ENCODE peak calls at places on chromosome 14, in five cellular contexts. One of them, this sample, is unnamed.

GRCh38 chr14:51581017-51581881 is 70.5 kb upstream of the FRMD6 start:
- DNase-seq in nephron progenitor cell: no peak
- DNase-seq in pancreas: no peak
- DNase-seq in AG10803: peak
- DNase-seq in cardiac muscle cell: peak
- DNase-seq in this sample: no peak

GRCh38 chr14:67623114-67623513 is 3.4 kb downstream of the ARG2 start:
- DNase-seq in nephron progenitor cell: no peak
- DNase-seq in pancreas: no peak
- DNase-seq in AG10803: peak
- DNase-seq in cardiac muscle cell: peak
- DNase-seq in this sample: no peak

GRCh38 chr14:65958664-65959562 is 527.3 kb upstream of the CCDC196 start:
- DNase-seq in nephron progenitor cell: no peak
- DNase-seq in pancreas: no peak
- DNase-seq in AG10803: peak
- DNase-seq in cardiac muscle cell: peak
- DNase-seq in this sample: no peak

GRCh38 chr14:38357557-38357956 is 101.7 kb upstream of the CLEC14A start:
- DNase-seq in nephron progenitor cell: no peak
- DNase-seq in pancreas: no peak
- DNase-seq in AG10803: peak
- DNase-seq in cardiac muscle cell: peak
- DNase-seq in this sample: no peak

GRCh38 chr14:20606190-20606901 is 15.2 kb upstream of the RNASE12 start:
- DNase-seq in nephron progenitor cell: peak
- DNase-seq in pancreas: no peak
- DNase-seq in AG10803: peak
- DNase-seq in cardiac muscle cell: peak
- DNase-seq in this sample: peak

GRCh38 chr14:75454963-75455546 is 27.2 kb downstream of the JDP2 start:
- DNase-seq in nephron progenitor cell: no peak
- DNase-seq in pancreas: peak
- DNase-seq in AG10803: peak
- DNase-seq in cardiac muscle cell: peak
- DNase-seq in this sample: no peak

GRCh38 chr14:102688290-102688689 is 89.0 kb upstream of the TRAF3 start:
- DNase-seq in nephron progenitor cell: no peak
- DNase-seq in pancreas: no peak
- DNase-seq in AG10803: no peak
- DNase-seq in cardiac muscle cell: no peak
- DNase-seq in this sample: no peak

GRCh38 chr14:56205906-56206305 is 87.7 kb downstream of the PELI2 start:
- DNase-seq in nephron progenitor cell: no peak
- DNase-seq in pancreas: no peak
- DNase-seq in AG10803: no peak
- DNase-seq in cardiac muscle cell: no peak
- DNase-seq in this sample: no peak

GRCh38 chr14:62162998-62163589 is 400.9 kb downstream of the SNAPC1 start:
- DNase-seq in nephron progenitor cell: peak
- DNase-seq in pancreas: no peak
- DNase-seq in AG10803: peak
- DNase-seq in cardiac muscle cell: peak
- DNase-seq in this sample: peak

GRCh38 chr14:32603992-32604391 is 274.9 kb downstream of the AKAP6 start:
- DNase-seq in nephron progenitor cell: no peak
- DNase-seq in pancreas: no peak
- DNase-seq in AG10803: no peak
- DNase-seq in cardiac muscle cell: no peak
- DNase-seq in this sample: no peak

GRCh38 chr14:58914271-58914855 is 274.1 kb upstream of the DAAM1 start:
- DNase-seq in nephron progenitor cell: peak
- DNase-seq in pancreas: no peak
- DNase-seq in AG10803: no peak
- DNase-seq in cardiac muscle cell: peak
- DNase-seq in this sample: no peak

GRCh38 chr14:68164723-68165122 is 345.1 kb downstream of the RAD51B start:
- DNase-seq in nephron progenitor cell: no peak
- DNase-seq in pancreas: no peak
- DNase-seq in AG10803: no peak
- DNase-seq in cardiac muscle cell: no peak
- DNase-seq in this sample: no peak

GRCh38 chr14:30610719-30611388 is 11.3 kb upstream of the SCFD1 start:
- DNase-seq in nephron progenitor cell: no peak
- DNase-seq in pancreas: peak
- DNase-seq in AG10803: peak
- DNase-seq in cardiac muscle cell: peak
- DNase-seq in this sample: peak

GRCh38 chr14:67820428-67820881 is 876 bp downstream of the RAD51B start:
- DNase-seq in nephron progenitor cell: no peak
- DNase-seq in pancreas: no peak
- DNase-seq in AG10803: peak
- DNase-seq in cardiac muscle cell: peak
- DNase-seq in this sample: no peak

GRCh38 chr14:102218688-102219087 is 79.0 kb downstream of the WDR20 start:
- DNase-seq in nephron progenitor cell: no peak
- DNase-seq in pancreas: no peak
- DNase-seq in AG10803: no peak
- DNase-seq in cardiac muscle cell: no peak
- DNase-seq in this sample: no peak

GRCh38 chr14:29442720-29443119 is 484.9 kb downstream of the PRKD1 start:
- DNase-seq in nephron progenitor cell: no peak
- DNase-seq in pancreas: no peak
- DNase-seq in AG10803: peak
- DNase-seq in cardiac muscle cell: peak
- DNase-seq in this sample: no peak

GRCh38 chr14:106129274-106129673 is 602.9 kb downstream of the TMEM121 start:
- DNase-seq in nephron progenitor cell: no peak
- DNase-seq in pancreas: no peak
- DNase-seq in AG10803: no peak
- DNase-seq in cardiac muscle cell: no peak
- DNase-seq in this sample: no peak

GRCh38 chr14:42111355-42111754 is 504.7 kb downstream of the LRFN5 start:
- DNase-seq in nephron progenitor cell: no peak
- DNase-seq in pancreas: no peak
- DNase-seq in AG10803: no peak
- DNase-seq in cardiac muscle cell: no peak
- DNase-seq in this sample: no peak

GRCh38 chr14:78593949-78594348 is 423.8 kb downstream of the NRXN3 start:
- DNase-seq in nephron progenitor cell: no peak
- DNase-seq in pancreas: no peak
- DNase-seq in AG10803: peak
- DNase-seq in cardiac muscle cell: no peak
- DNase-seq in this sample: no peak

GRCh38 chr14:25042362-25043299 is 7.3 kb downstream of the STXBP6 start:
- DNase-seq in nephron progenitor cell: no peak
- DNase-seq in pancreas: no peak
- DNase-seq in AG10803: peak
- DNase-seq in cardiac muscle cell: peak
- DNase-seq in this sample: peak

GRCh38 chr14:81565441-81566290 is 32.0 kb upstream of the SEL1L start:
- DNase-seq in nephron progenitor cell: peak
- DNase-seq in pancreas: peak
- DNase-seq in AG10803: peak
- DNase-seq in cardiac muscle cell: peak
- DNase-seq in this sample: peak

GRCh38 chr14:64663174-64663573 is 41.0 kb upstream of the PLEKHG3 start:
- DNase-seq in nephron progenitor cell: no peak
- DNase-seq in pancreas: no peak
- DNase-seq in AG10803: no peak
- DNase-seq in cardiac muscle cell: no peak
- DNase-seq in this sample: no peak

GRCh38 chr14:48584031-48584430 is 908.6 kb upstream of the MDGA2 start:
- DNase-seq in nephron progenitor cell: no peak
- DNase-seq in pancreas: no peak
- DNase-seq in AG10803: no peak
- DNase-seq in cardiac muscle cell: no peak
- DNase-seq in this sample: no peak

GRCh38 chr14:68779761-68780323 is 13.0 kb downstream of the ZFP36L1 start:
- DNase-seq in nephron progenitor cell: no peak
- DNase-seq in pancreas: no peak
- DNase-seq in AG10803: peak
- DNase-seq in cardiac muscle cell: peak
- DNase-seq in this sample: no peak

GRCh38 chr14:104974665-104975390 is 3.3 kb downstream of the AHNAK2 start:
- DNase-seq in nephron progenitor cell: no peak
- DNase-seq in pancreas: no peak
- DNase-seq in AG10803: no peak
- DNase-seq in cardiac muscle cell: no peak
- DNase-seq in this sample: no peak

GRCh38 chr14:104975481-104976197 is 2.5 kb downstream of the AHNAK2 start:
- DNase-seq in nephron progenitor cell: peak
- DNase-seq in pancreas: no peak
- DNase-seq in AG10803: no peak
- DNase-seq in cardiac muscle cell: no peak
- DNase-seq in this sample: peak

GRCh38 chr14:104977008-104977680 is 1.0 kb downstream of the AHNAK2 start:
- DNase-seq in nephron progenitor cell: no peak
- DNase-seq in pancreas: no peak
- DNase-seq in AG10803: no peak
- DNase-seq in cardiac muscle cell: no peak
- DNase-seq in this sample: no peak

GRCh38 chr14:104977681-104978647 is at the start of gene AHNAK2:
- DNase-seq in nephron progenitor cell: peak
- DNase-seq in pancreas: peak
- DNase-seq in AG10803: peak
- DNase-seq in cardiac muscle cell: peak
- DNase-seq in this sample: peak

GRCh38 chr14:104976198-104977007 is 1.8 kb downstream of the AHNAK2 start:
- DNase-seq in nephron progenitor cell: peak
- DNase-seq in pancreas: peak
- DNase-seq in AG10803: peak
- DNase-seq in cardiac muscle cell: peak
- DNase-seq in this sample: peak
- TF ChIP-seq CTCF in nephron progenitor cell: peak
- TF ChIP-seq CTCF in pancreas: peak
- TF ChIP-seq CTCF in AG10803: peak
- TF ChIP-seq CTCF in cardiac muscle cell: peak
- TF ChIP-seq CTCF in this sample: peak

GRCh38 chr14:57390037-57390805 is at the start of gene NAA30:
- DNase-seq in nephron progenitor cell: peak
- DNase-seq in pancreas: peak
- DNase-seq in AG10803: peak
- DNase-seq in cardiac muscle cell: peak
- DNase-seq in this sample: peak
- TF ChIP-seq CTCF in nephron progenitor cell: no peak
- TF ChIP-seq CTCF in pancreas: no peak
- TF ChIP-seq CTCF in AG10803: no peak
- TF ChIP-seq CTCF in cardiac muscle cell: no peak
- TF ChIP-seq CTCF in this sample: no peak

GRCh38 chr14:89013098-89013504 is 188.7 kb downstream of the TTC8 start:
- DNase-seq in nephron progenitor cell: no peak
- DNase-seq in pancreas: peak
- DNase-seq in AG10803: no peak
- DNase-seq in cardiac muscle cell: peak
- DNase-seq in this sample: no peak
- TF ChIP-seq CTCF in nephron progenitor cell: no peak
- TF ChIP-seq CTCF in pancreas: no peak
- TF ChIP-seq CTCF in AG10803: peak
- TF ChIP-seq CTCF in cardiac muscle cell: peak
- TF ChIP-seq CTCF in this sample: no peak

GRCh38 chr14:100306506-100307214 is 416 bp upstream of the SLC25A29 start:
- DNase-seq in nephron progenitor cell: peak
- DNase-seq in pancreas: peak
- DNase-seq in AG10803: peak
- DNase-seq in cardiac muscle cell: peak
- DNase-seq in this sample: peak

GRCh38 chr14:100306256-100306505 is at the start of gene SLC25A29:
- DNase-seq in nephron progenitor cell: no peak
- DNase-seq in pancreas: no peak
- DNase-seq in AG10803: no peak
- DNase-seq in cardiac muscle cell: no peak
- DNase-seq in this sample: no peak

GRCh38 chr14:100304825-100305445 is 1.3 kb downstream of the SLC25A29 start:
- DNase-seq in nephron progenitor cell: peak
- DNase-seq in pancreas: peak
- DNase-seq in AG10803: no peak
- DNase-seq in cardiac muscle cell: peak
- DNase-seq in this sample: no peak

GRCh38 chr14:100303925-100304324 is 2.3 kb downstream of the SLC25A29 start:
- DNase-seq in nephron progenitor cell: no peak
- DNase-seq in pancreas: no peak
- DNase-seq in AG10803: no peak
- DNase-seq in cardiac muscle cell: no peak
- DNase-seq in this sample: no peak

DNA sequence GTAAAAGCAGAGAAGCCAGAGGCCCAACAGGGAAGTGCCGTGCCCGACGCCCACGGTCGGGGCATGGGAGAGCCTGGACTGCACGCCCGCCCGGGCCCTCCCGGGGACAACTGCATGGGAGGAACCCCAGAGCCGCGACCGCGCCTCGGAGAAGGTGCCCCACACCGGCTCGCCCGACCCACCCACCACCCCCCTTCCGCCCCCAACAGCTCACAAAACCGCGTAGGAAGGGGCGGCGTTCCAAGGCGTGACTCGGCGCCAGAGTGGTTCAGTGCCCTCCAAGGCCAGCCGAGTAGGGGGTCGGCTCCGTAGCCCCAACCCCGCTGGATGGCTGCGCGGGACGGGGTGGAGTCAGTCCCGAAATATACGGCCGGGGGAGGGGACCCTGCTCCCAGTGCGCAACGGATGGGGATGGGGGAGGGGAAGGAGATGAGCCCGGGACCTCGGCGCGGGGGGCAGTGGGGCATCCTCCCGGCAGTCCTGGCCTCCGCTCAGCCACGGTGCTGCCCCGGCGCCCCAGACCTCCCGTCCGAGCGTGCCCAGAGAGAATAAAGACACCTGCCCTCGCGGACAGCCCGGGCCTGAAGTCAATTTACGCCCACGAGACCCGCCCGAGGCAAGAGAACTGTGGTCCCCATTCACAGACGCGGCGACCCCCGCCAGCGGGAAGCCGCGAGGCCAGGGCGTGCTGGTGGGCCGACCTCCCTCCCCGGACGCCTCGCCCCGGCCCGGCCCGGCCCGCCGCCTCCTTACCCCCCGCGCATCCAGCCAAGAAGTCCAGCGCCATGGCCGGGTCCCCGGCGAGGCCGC is 593 bp downstream of the SLC25A29 start:
- DNase-seq in nephron progenitor cell: peak
- DNase-seq in pancreas: no peak
- DNase-seq in AG10803: no peak
- DNase-seq in cardiac muscle cell: no peak
- DNase-seq in this sample: peak
- TF ChIP-seq CTCF in nephron progenitor cell: no peak
- TF ChIP-seq CTCF in pancreas: no peak
- TF ChIP-seq CTCF in AG10803: no peak
- TF ChIP-seq CTCF in cardiac muscle cell: no peak
- TF ChIP-seq CTCF in this sample: no peak

DNA sequence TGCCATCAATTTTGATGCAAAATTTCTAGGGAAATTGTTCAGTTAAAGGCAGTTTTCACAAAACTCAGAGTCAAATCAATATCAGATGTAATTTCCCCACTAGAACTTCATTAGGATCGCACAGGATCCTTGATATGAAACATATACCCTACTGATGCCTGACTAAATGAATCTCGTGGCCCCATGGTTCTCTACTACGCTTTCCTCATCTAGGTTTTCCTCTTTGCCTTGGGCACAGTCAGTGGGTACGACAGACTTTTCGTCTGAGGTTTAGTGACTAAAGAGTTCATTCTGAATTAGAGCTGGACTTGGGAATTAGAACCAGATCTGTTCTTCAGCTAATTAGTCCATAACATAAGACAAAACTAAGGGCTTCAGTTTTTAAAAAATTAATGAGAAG is 42.5 kb upstream of the GNPNAT1 start:
- DNase-seq in nephron progenitor cell: no peak
- DNase-seq in pancreas: no peak
- DNase-seq in AG10803: no peak
- DNase-seq in cardiac muscle cell: no peak
- DNase-seq in this sample: no peak
- TF ChIP-seq CTCF in nephron progenitor cell: no peak
- TF ChIP-seq CTCF in pancreas: no peak
- TF ChIP-seq CTCF in AG10803: no peak
- TF ChIP-seq CTCF in cardiac muscle cell: no peak
- TF ChIP-seq CTCF in this sample: no peak